ENCODE peak calls at places on chromosomes 3 and 15, in four cellular contexts. Q is left kidney, U is NCI-H1105 treated with DMSO at 0.1 percent for 48 hours, L is H9. R is an unnamed sample.

GRCh38 chr3:108669211-108669610 is 79.7 kb downstream of the DZIP3 start:
- DNase-seq in Q (peak), L (no peak), U (no peak), R (no peak)

GRCh38 chr3:72844436-72844999 is 3.7 kb downstream of the SHQ1 start:
- DNase-seq in U (no peak), L (no peak), Q (no peak), R (no peak)

GRCh38 chr15:40137907-40138570 is 22.8 kb upstream of the BUB1B start:
- DNase-seq in Q (no peak), L (no peak), U (no peak), R (no peak)

GRCh38 chr3:137360531-137361201 is 402.9 kb downstream of the IL20RB start:
- DNase-seq in U (no peak), Q (no peak), L (no peak), R (no peak)

GRCh38 chr3:18725668-18726407 is 300.7 kb upstream of the SATB1 start:
- DNase-seq in U (no peak), L (no peak), Q (peak), R (no peak)

GRCh38 chr3:24299801-24300626 is 194.6 kb downstream of the THRB start:
- DNase-seq in U (no peak), L (no peak), Q (peak), R (peak)

GRCh38 chr15:60507596-60508424 is 28.9 kb upstream of the ICE2 start:
- DNase-seq in L (peak), U (peak), Q (peak), R (peak)

GRCh38 chr3:66464512-66464894 is 36.3 kb downstream of the LRIG1 start:
- DNase-seq in Q (no peak), U (no peak), L (no peak), R (no peak)

GRCh38 chr15:75620776-75621536 is 4.6 kb downstream of the SNUPN start:
- DNase-seq in L (no peak), Q (peak), U (no peak), R (no peak)

GRCh38 chr15:82530606-82531379 is 9.5 kb downstream of the RPS17 start:
- DNase-seq in Q (peak), U (no peak), L (peak), R (peak)

GRCh38 chr15:72006382-72006781 is 111.6 kb downstream of the MYO9A start:
- DNase-seq in L (no peak), Q (no peak), U (no peak), R (no peak)

GRCh38 chr3:10442151-10442795 is 63.1 kb downstream of the ATP2B2 start:
- DNase-seq in L (no peak), Q (no peak), U (no peak), R (no peak)

GRCh38 chr15:39238443-39238842 is 342.4 kb upstream of the THBS1 start:
- DNase-seq in L (no peak), U (no peak), Q (no peak), R (no peak)

GRCh38 chr3:33030802-33031201 is 66.1 kb downstream of the GLB1 start:
- DNase-seq in Q (no peak), L (no peak), U (no peak), R (no peak)

GRCh38 chr3:147298511-147298982 is 107.8 kb downstream of the ZIC4 start:
- DNase-seq in L (no peak), Q (peak), U (peak), R (peak)

GRCh38 chr3:189235214-189235613 is 63.4 kb downstream of the TPRG1 start:
- DNase-seq in L (no peak), Q (no peak), U (no peak), R (no peak)

GRCh38 chr3:36926292-36926897 is 18.5 kb downstream of the TRANK1 start:
- DNase-seq in U (no peak), L (no peak), Q (no peak), R (peak)

GRCh38 chr3:31321620-31322019 is 211.1 kb upstream of the STT3B start:
- DNase-seq in L (no peak), Q (no peak), U (no peak), R (no peak)

GRCh38 chr3:126081618-126082333 is 2.1 kb downstream of the SLC41A3 start:
- DNase-seq in Q (no peak), L (no peak), U (no peak), R (peak)